ENCODE peak calls at places on chromosomes 6 and 20, in five cellular contexts. C, L, G, J and M are unnamed samples.

GRCh38 chr6:5511924-5512323 is 250.6 kb downstream of the FARS2 start:
- DNase-seq in C (no peak), L (no peak), G (no peak), J (peak; percentile 89), M (no peak)

GRCh38 chr20:60272790-60273189 is 314.6 kb downstream of the CDH26 start:
- DNase-seq in C (no peak), L (no peak), G (no peak), J (no peak), M (no peak)

GRCh38 chr6:135759831-135760230 is 91.7 kb upstream of the PDE7B start:
- DNase-seq in C (no peak), L (no peak), G (no peak), J (peak; percentile 44), M (no peak)

GRCh38 chr6:105901583-105901982 is 184.6 kb upstream of the PRDM1 start:
- DNase-seq in C (no peak), L (no peak), G (no peak), J (no peak), M (no peak)

GRCh38 chr6:109308018-109308492 is 74.2 kb downstream of the CD164 start:
- DNase-seq in C (no peak), L (peak; percentile 65), G (no peak), J (peak; percentile 85), M (peak; percentile 67)

GRCh38 chr20:62914970-62915457 is 11.3 kb downstream of the DIDO1 start:
- DNase-seq in C (peak; percentile 28), L (no peak), G (no peak), J (peak; percentile 64), M (peak; percentile 47)

GRCh38 chr6:10531513-10531912 is 10.4 kb downstream of the GCNT2 start:
- DNase-seq in C (no peak), L (no peak), G (no peak), J (no peak), M (no peak)

GRCh38 chr6:53623497-53623896 is 42.1 kb downstream of the KLHL31 start:
- DNase-seq in C (no peak), L (no peak), G (no peak), J (peak; percentile 53), M (no peak)

GRCh38 chr20:53883098-53883762 is 187.2 kb downstream of the BCAS1 start:
- DNase-seq in C (no peak), L (no peak), G (no peak), J (no peak), M (no peak)

GRCh38 chr20:36093025-36093803 is 61.3 kb upstream of the EPB41L1 start:
- DNase-seq in C (no peak), L (peak; percentile 83), G (no peak), J (peak; percentile 59), M (peak; percentile 83)

GRCh38 chr6:40585661-40586269 is 1.4 kb downstream of the LRFN2 start:
- DNase-seq in C (no peak), L (no peak), G (no peak), J (no peak), M (no peak)

GRCh38 chr6:2502096-2502997 is 248.4 kb downstream of the MYLK4 start:
- DNase-seq in C (no peak), L (no peak), G (no peak), J (peak; percentile 71), M (no peak)

GRCh38 chr6:81861281-81861680 is 108.8 kb upstream of the TENT5A start:
- DNase-seq in C (no peak), L (no peak), G (no peak), J (no peak), M (no peak)

GRCh38 chr6:164207024-164207423 is 792.5 kb downstream of the QKI start:
- DNase-seq in C (no peak), L (no peak), G (no peak), J (no peak), M (no peak)

GRCh38 chr6:37653933-37654565 is 43.6 kb downstream of the MDGA1 start:
- DNase-seq in C (no peak), L (peak; percentile 35), G (no peak), J (no peak), M (peak; percentile 53)